ENCODE peak calls at places on chromosomes 2 and 18, in four cellular contexts. V, L, I and X are unnamed samples.

GRCh38 chr2:101151141-101151858 is at the start of gene TBC1D8:
- DNase-seq in L (peak; percentile 94), I (peak; percentile 92), V (peak; percentile 68), X (peak; percentile 93)

GRCh38 chr2:216057688-216058193 is 23.9 kb downstream of the PECR start:
- DNase-seq in L (no peak), V (peak; percentile 70), I (peak; percentile 74), X (peak; percentile 87)

GRCh38 chr2:214328941-214329340 is 81.9 kb upstream of the VWC2L start:
- DNase-seq in I (no peak), L (no peak), V (no peak), X (no peak)

GRCh38 chr2:53536583-53537361 is 230.8 kb upstream of the CHAC2 start:
- DNase-seq in I (no peak), L (no peak), V (no peak), X (no peak)

GRCh38 chr2:119246884-119247843 is 23.5 kb downstream of the STEAP3 start:
- DNase-seq in L (peak; percentile 21), V (no peak), I (peak; percentile 35), X (peak; percentile 70)

GRCh38 chr2:43513216-43513615 is 82.6 kb downstream of the THADA start:
- DNase-seq in L (no peak), I (no peak), V (peak; percentile 36), X (no peak)

GRCh38 chr2:136116111-136116812 is 1.7 kb downstream of the CXCR4 start:
- DNase-seq in L (no peak), I (peak; percentile 54), V (no peak), X (peak; percentile 92)

GRCh38 chr2:171225302-171225980 is 64.7 kb upstream of the TLK1 start:
- DNase-seq in L (no peak), V (peak; percentile 95), I (no peak), X (no peak)

GRCh38 chr2:46960618-46961017 is 45.0 kb upstream of the MCFD2 start:
- DNase-seq in V (no peak), L (no peak), I (no peak), X (peak; percentile 37)

GRCh38 chr2:72754628-72755320 is 71.1 kb downstream of the EXOC6B start:
- DNase-seq in V (no peak), I (no peak), L (no peak), X (no peak)

GRCh38 chr2:212441821-212442220 is 96.8 kb downstream of the ERBB4 start:
- DNase-seq in I (no peak), L (no peak), V (no peak), X (no peak)

GRCh38 chr2:177554365-177554764 is 161.8 kb downstream of the AGPS start:
- DNase-seq in L (no peak), V (no peak), I (no peak), X (no peak)

GRCh38 chr2:128305555-128306080 is 13.1 kb downstream of the HS6ST1 start:
- DNase-seq in L (no peak), I (no peak), V (peak; percentile 75), X (peak; percentile 74)

GRCh38 chr2:45572979-45573378 is 38.1 kb downstream of the SRBD1 start:
- DNase-seq in L (no peak), I (no peak), V (no peak), X (no peak)

GRCh38 chr2:118246726-118247125 is 158.5 kb downstream of the INSIG2 start:
- DNase-seq in L (no peak), V (no peak), I (peak; percentile 71), X (no peak)

GRCh38 chr18:76619342-76620315 is 124.6 kb upstream of the ZNF516 start:
- DNase-seq in L (peak; percentile 86), V (peak; percentile 58), I (peak; percentile 86), X (peak; percentile 82)

GRCh38 chr2:241904011-241904718 is 34.6 kb downstream of the RTP5 start:
- DNase-seq in V (no peak), L (peak; percentile 36), I (peak; percentile 39), X (peak; percentile 59)

GRCh38 chr2:169129703-169130243 is 60.4 kb downstream of the DHRS9 start:
- DNase-seq in L (no peak), I (no peak), V (no peak), X (no peak)

GRCh38 chr2:65033178-65033577 is 23.0 kb upstream of the CEP68 start:
- DNase-seq in V (no peak), I (no peak), L (no peak), X (no peak)

GRCh38 chr2:66915237-66915636 is 480.3 kb downstream of the MEIS1 start:
- DNase-seq in I (no peak), L (no peak), V (peak; percentile 20), X (no peak)

GRCh38 chr2:9644603-9645002 is 13.8 kb upstream of the YWHAQ start:
- DNase-seq in I (no peak), V (peak; percentile 44), L (no peak), X (no peak)

GRCh38 chr2:96137611-96138129 is 632 bp downstream of the ASTL start:
- DNase-seq in I (no peak), V (no peak), L (no peak), X (peak; percentile 68)
- TF ChIP-seq POLR2A in I (no peak), V (peak; percentile 17), L (no peak), X (no peak)

GRCh38 chr2:144516981-144517824 is 2.7 kb downstream of the ZEB2 start:
- DNase-seq in V (peak; percentile 98), L (peak; percentile 75), I (peak; percentile 64), X (peak; percentile 91)
- TF ChIP-seq POLR2A in V (no peak), L (peak; percentile 56), I (no peak), X (no peak)

GRCh38 chr2:200525066-200525465 is 941 bp upstream of the SGO2 start:
- DNase-seq in L (no peak), V (peak; percentile 54), I (no peak), X (no peak)

GRCh38 chr2:200525551-200525881 is 491 bp upstream of the SGO2 start:
- DNase-seq in V (no peak), L (no peak), I (no peak), X (no peak)

GRCh38 chr2:200528228-200528627 is 2.2 kb downstream of the SGO2 start:
- DNase-seq in L (no peak), V (no peak), I (no peak), X (no peak)

GRCh38 chr2:200523604-200524003 is 2.4 kb upstream of the SGO2 start:
- DNase-seq in V (no peak), I (no peak), L (no peak), X (no peak)

DNA sequence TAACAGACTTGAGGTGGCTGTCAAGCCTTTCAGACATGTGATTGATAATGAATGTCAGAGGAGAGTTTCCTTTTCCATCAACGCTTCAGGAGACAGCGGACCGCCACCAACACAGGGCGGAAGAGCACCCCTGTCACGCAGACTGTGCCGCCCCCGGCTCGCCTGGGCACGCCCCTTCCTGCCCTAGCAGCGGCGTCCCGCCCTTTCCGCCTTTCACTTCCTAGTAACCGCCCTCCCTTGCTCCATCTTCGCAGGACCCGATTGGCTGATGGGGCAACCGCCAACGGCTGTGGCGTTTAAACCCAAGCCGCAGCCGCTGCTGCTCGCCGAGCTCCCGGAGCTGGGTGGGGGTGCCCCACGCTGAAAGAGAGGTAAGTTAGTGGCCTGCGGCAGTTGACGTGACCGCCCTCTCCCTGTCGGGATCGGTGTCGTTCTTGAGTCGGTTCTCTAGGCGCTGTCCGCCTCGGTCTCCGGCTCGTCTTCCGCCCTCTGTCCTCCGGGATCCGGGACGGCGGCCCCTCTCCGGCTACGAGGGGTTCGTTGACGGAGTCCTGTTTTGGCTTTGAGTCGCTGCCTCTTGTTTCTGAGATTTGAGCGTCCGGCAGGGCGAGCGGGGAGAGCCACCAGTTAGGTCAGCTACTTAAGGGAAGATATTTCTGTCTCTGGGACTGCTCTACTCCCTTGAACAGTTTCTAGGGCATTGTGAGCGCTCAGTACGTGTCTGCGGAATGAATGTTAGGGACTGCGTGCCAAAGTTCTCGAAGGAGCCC is at the start of gene SGO2:
- DNase-seq in V (peak; percentile 91), I (peak; percentile 96), L (peak; percentile 95), X (peak; percentile 99)
- TF ChIP-seq POLR2A in V (peak; percentile 48), I (peak; percentile 62), L (peak; percentile 53), X (no peak)

DNA sequence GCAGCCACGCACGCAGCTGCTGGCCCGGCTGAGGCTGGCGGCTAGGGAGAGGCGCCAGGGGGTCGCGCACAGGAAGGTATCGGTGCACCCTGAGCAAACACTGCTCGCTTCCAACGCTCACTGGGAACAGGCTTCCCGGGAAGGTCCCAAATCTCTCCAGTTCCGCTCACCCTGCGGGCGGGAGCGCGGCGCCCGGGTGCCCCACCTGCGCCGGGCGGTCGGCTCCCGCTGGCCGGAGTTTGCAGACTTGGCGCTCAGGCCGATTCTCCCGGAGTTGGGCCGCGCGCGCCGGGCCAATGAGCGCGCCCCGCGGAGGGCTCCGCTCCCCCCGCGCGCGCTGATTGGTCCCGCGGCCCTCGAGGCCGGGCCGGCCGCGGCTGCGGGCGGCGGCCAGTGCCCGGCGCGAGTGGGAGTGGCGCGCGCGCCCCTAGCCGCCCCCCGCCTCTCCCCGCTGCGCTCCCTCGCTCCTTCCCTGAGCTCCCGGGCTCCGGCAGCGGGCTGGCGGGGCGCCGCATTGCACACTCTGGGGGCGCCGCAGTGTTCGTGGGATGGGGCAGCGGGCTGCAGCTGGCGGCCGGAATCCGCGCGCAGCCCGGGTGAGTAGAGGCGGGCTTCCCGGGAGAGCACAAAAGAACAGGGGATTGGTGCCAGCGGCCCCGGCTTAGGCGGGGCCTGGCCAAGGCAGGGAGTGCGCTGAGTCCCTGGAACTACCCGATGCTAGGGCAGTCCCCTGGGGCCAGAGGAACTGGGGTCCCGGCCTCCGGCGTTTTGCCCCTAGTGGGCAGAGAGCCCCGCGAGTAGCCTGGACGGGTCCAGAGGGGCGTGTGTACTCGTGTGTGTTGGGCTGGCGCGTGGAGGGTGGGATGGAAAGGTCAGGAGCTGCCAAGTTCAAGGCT is at the start of gene LYPD6:
- DNase-seq in I (peak; percentile 85), V (peak; percentile 52), L (peak; percentile 76), X (no peak)
- TF ChIP-seq POLR2A in I (peak; percentile 6), V (no peak), L (no peak), X (no peak)

DNA sequence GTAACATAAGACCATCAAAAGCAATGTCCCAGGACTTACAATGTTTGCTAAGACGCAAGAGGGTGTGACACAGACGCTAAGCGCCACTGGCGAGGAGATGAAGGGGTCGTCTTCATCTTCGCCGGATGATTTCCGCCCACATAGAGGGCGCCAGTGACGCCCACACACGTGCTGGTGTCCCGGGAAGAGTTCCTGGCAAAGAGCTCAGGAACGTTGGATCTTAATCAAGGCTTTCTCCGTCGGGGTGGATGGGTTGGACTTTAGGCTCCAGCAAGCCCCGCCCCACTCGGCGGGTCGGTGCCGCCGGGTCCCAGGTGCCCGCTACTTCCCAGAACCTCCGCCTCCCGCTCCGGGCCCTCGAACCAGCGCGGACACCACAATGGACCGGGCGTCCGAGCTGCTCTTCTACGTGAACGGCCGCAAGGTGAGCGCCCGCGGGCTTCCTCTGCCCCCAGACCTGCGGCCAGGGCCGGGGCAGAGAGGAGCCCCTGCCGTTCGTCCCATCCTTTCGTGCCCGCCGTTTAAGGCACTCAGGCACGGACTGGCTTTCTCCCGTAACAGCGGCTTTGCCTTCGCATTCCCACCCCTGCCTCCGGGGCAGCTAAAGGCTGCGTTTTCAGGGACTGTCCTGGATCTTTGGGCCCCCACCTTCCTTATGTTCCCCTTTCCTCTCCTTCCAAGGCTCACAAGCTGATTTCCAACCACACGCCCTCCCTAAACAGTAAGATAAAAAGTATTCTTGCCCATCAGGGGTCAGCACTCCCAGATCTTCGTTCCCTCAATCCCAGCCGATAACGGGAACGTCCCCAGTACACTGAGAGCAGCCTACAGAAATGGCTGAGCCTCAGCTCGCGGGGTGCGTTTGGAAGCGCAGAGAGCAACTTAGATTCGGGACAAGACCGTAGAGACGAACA is at the start of gene AOX1:
- DNase-seq in L (peak; percentile 87), I (peak; percentile 92), V (peak; percentile 45), X (peak; percentile 84)
- TF ChIP-seq POLR2A in L (peak; percentile 59), I (peak; percentile 90), V (no peak), X (no peak)